ENCODE peak calls at places on chromosomes 6 and 20, in five cellular contexts. D is endodermal cell, K is mesendoderm, E is SK-N-SH, H is HCT116. W is an unnamed sample.

GRCh38 chr6:33428219-33428890 is 8.5 kb downstream of the SYNGAP1 start:
- DNase-seq in H (no peak), K (peak; percentile 83), D (peak; percentile 79), E (peak; percentile 71), W (peak; percentile 80)

GRCh38 chr20:4920131-4920530 is 81.2 kb downstream of the SLC23A2 start:
- DNase-seq in E (no peak), K (no peak), D (no peak), H (no peak), W (no peak)

GRCh38 chr6:87756858-87757257 is 54.8 kb upstream of the AKIRIN2 start:
- DNase-seq in H (no peak), D (no peak), K (peak; percentile 19), E (no peak), W (peak; percentile 90)

GRCh38 chr6:14549319-14549770 is 431.8 kb downstream of the CD83 start:
- DNase-seq in D (no peak), E (no peak), K (no peak), H (no peak), W (peak; percentile 57)

GRCh38 chr6:41734666-41735426 is 562 bp downstream of the TFEB start:
- DNase-seq in K (peak; percentile 70), H (peak; percentile 45), E (peak; percentile 87), D (peak; percentile 82), W (peak; percentile 96)

GRCh38 chr20:50728981-50729874 is 2.2 kb upstream of the PARD6B start:
- DNase-seq in H (peak; percentile 77), E (no peak), D (peak; percentile 41), K (no peak), W (no peak)

GRCh38 chr6:111080713-111081112 is 6.6 kb upstream of the SLC16A10 start:
- DNase-seq in H (no peak), D (no peak), K (no peak), E (no peak), W (no peak)

GRCh38 chr6:88813045-88813444 is 150.4 kb downstream of the RNGTT start:
- DNase-seq in K (no peak), D (no peak), H (no peak), E (no peak), W (no peak)

GRCh38 chr20:54257090-54257816 is 49.4 kb downstream of the PFDN4 start:
- DNase-seq in H (peak; percentile 18), K (peak; percentile 83), E (no peak), D (no peak), W (no peak)

GRCh38 chr6:75747371-75747984 is 1.6 kb upstream of the MYO6 start:
- DNase-seq in K (peak; percentile 19), H (no peak), E (no peak), D (no peak), W (no peak)

GRCh38 chr20:19662638-19662995 is 95.4 kb upstream of the RIN2 start:
- DNase-seq in E (no peak), K (no peak), D (no peak), H (no peak), W (no peak)
- H3K27me3 ChIP-seq in E (peaks cover 72% of the 10 kb centered on the region), K (no peaks in the 10 kb centered on the region), D (no peaks in the 10 kb centered on the region), H (peaks cover 40% of the 10 kb centered on the region), W (no peaks in the 10 kb centered on the region)

DNA sequence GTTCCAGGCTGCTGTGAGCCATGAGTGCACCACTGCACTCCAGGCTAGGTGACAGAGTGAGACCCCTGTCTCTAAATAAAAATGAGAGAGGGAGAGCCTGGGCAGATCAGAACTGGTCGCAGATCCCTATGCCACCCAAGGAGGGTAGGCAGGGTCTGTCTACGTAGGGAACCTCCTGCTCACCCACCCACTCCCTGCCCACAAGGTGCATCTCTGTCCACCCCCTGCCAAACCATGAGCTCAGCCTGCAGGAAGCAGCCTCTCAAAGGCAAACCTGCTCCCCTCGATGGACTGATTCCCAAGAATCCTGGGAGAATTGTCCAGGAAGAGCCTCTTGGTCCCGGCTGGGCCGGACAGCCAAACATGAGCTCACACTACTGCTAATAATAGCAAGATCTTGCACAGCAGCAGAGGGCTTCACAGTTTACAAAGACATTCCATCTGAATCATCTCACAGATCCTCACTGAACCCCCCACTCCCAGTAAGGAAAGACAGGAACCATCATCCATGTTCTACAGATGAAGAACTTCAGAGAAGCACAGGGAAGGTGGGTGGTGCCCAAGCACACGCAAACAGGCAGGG is 27.8 kb upstream of the TLDC2 start:
- DNase-seq in H (no peak), D (peak; percentile 44), K (no peak), E (no peak), W (no peak)
- H3K9ac ChIP-seq in H (no peak overlapping the region), D (no peak overlapping the region), K (no peak overlapping the region), E (peak overlapping the region; percentile 57), W (peak overlapping the region; percentile 78)

GRCh38 chr6:154478691-154479090 is 31.8 kb downstream of the CNKSR3 start:
- DNase-seq in H (no peak), D (no peak), K (no peak), E (no peak), W (no peak)

GRCh38 chr6:154478021-154478651 is 32.3 kb downstream of the CNKSR3 start:
- DNase-seq in D (peak; percentile 52), H (no peak), K (no peak), E (no peak), W (no peak)

GRCh38 chr6:154471609-154472362 is 38.7 kb downstream of the CNKSR3 start:
- DNase-seq in K (no peak), H (no peak), E (no peak), D (no peak), W (no peak)

GRCh38 chr6:154476494-154476893 is 34.0 kb downstream of the CNKSR3 start:
- DNase-seq in K (no peak), E (no peak), H (no peak), D (no peak), W (no peak)

DNA sequence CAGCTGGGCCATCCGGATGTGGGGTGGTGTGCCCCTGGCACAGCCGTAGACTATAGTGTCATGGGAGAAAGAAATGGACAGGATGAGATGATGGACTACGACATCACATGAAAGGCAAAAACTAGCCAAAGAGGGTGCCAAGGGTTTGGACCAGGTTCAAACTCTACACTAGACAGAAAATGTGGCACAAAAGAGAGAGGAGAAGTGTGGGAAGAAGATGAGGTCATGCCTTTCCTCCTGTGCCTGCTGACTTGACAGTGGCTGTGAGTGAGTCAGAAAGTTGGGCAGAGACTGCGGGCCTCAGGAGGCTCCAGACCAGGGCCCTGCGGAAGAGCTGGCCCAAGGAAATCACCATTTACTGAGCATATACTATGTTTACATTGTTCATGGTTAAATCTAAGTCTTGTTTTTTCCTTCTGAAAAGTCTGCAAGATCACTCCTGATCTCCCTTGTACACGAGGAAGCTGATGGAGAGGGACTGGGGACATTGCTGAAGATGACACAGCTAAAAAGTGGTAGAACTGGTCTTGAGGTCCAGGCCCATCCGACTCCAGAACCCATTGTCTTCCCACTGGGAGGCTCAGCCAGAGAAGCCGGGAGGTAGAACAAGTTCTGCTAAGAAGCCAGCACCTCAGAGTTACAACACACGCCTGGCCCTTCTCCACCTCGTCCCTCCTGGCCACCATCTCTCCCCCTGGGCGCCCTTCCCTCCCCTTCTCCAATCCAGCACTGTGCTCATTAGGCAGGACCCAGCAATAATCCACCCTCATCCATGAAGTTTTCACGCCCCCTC is 35.7 kb downstream of the CNKSR3 start:
- DNase-seq in E (no peak), D (peak; percentile 24), H (peak; percentile 7), K (no peak), W (no peak)
- H3K27me3 ChIP-seq in E (no peaks in the 10 kb centered on the region), D (no peaks in the 10 kb centered on the region), H (no peaks in the 10 kb centered on the region), K (no peaks in the 10 kb centered on the region), W (no peaks in the 10 kb centered on the region)

GRCh38 chr6:52574709-52575489 is 2.0 kb downstream of the TRAM2 start:
- DNase-seq in K (no peak), H (no peak), D (no peak), E (no peak), W (no peak)

GRCh38 chr6:52571099-52571755 is 5.6 kb downstream of the TRAM2 start:
- DNase-seq in H (no peak), D (no peak), E (peak; percentile 70), K (peak; percentile 84), W (no peak)

GRCh38 chr6:52575490-52575868 is 1.4 kb downstream of the TRAM2 start:
- DNase-seq in D (peak; percentile 60), K (no peak), H (no peak), E (no peak), W (no peak)

GRCh38 chr6:52572536-52572935 is 4.3 kb downstream of the TRAM2 start:
- DNase-seq in D (no peak), H (no peak), K (no peak), E (no peak), W (no peak)

DNA sequence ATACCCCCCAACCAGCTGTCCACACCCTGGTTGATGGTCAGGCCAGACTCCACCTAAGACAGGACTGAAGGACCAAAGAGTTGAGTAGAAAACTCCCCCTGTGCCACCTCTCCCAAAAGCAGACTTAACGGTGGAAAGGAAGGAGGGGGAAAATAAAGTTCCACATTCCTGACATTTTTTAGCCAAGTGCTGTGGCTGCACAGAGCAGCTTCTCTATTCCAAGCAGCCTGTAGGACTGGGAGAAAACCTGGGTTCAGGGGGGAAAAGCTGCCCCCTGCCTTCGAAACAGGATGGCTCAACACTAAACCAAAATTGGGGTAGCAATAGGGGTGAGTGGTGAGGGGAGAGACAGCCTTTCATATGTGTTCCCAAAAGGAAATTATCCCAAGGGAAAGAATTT is 3.6 kb downstream of the TRAM2 start:
- DNase-seq in H (no peak), D (peak; percentile 62), E (no peak), K (peak; percentile 74), W (no peak)
- H3K9ac ChIP-seq in H (no peak overlapping the region), D (no peak overlapping the region), E (peak overlapping the region; percentile 76), K (peak overlapping the region; percentile 45), W (no peak overlapping the region)

DNA sequence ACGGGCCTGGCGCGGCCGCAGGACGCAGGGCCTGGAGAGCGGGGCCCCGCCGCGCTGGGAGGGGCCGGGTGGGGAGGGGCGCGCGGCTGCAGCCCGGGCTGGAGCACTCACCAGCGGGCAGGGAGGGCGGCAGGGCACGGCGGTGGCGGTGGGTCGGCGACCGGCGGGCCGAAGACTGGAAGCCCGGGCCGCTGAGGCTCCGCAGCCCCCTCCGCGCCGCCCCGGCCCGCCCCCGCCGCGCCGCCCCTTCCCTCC is at the start of gene GATA5:
- DNase-seq in H (no peak), E (no peak), D (peak; percentile 85), K (no peak), W (no peak)
- H3K27me3 ChIP-seq in H (no peaks in the 10 kb centered on the region), E (peaks cover 59% of the 10 kb centered on the region), D (peaks cover 65% of the 10 kb centered on the region), K (peaks cover 31% of the 10 kb centered on the region), W (no peaks in the 10 kb centered on the region)

W was measured in Karpas-422.